ENCODE peak calls at places on chromosomes 4 and X, in eight cellular contexts. F is T-helper 9 cell; J is Calu3; B is substantia nigra; L is GM20000; M is smooth muscle cell of the brain vasculature; W is activated T-cell treated with anti-CD3 and anti-CD28 coated beads, Interleukin-2, amount 50 U/mL, for 72 hours; K is HT1080. R is an unnamed sample.

GRCh38 chrX:1170243-1170642 is 42.2 kb downstream of the CRLF2 start:
- DNase-seq in M (no peak), B (no peak), L (no peak), J (no peak), F (no peak), W (no peak), K (no peak), R (no peak)

GRCh38 chr4:75698162-75698962 is 25.2 kb upstream of the G3BP2 start:
- DNase-seq in M (no peak), B (no peak), K (no peak), L (peak; percentile 66), F (no peak), J (no peak), W (peak; percentile 43), R (peak; percentile 23)

GRCh38 chr4:38071801-38072567 is 111.8 kb downstream of the PTTG2 start:
- DNase-seq in B (no peak), W (no peak), M (no peak), F (no peak), J (no peak), L (peak; percentile 36), K (no peak), R (no peak)

GRCh38 chrX:106039920-106040319 is 1.4 kb upstream of the SERPINA7 start:
- DNase-seq in F (no peak), J (peak; percentile 1), B (no peak), M (no peak), L (no peak), W (no peak), K (peak; percentile 1), R (no peak)

GRCh38 chr4:67770422-67770821 is 16.2 kb upstream of the GNRHR start:
- DNase-seq in W (no peak), J (no peak), B (no peak), K (no peak), L (no peak), M (no peak), F (no peak), R (no peak)

GRCh38 chrX:33190016-33190415 is 21.3 kb downstream of the DMD start:
- DNase-seq in L (no peak), K (no peak), J (no peak), B (no peak), W (no peak), F (no peak), M (no peak), R (no peak)

GRCh38 chrX:110060317-110060716 is 57.4 kb downstream of the TMEM164 start:
- DNase-seq in W (no peak), F (no peak), K (no peak), J (no peak), L (no peak), B (no peak), M (no peak), R (no peak)

GRCh38 chr4:186058253-186058979 is 10.5 kb upstream of the TLR3 start:
- DNase-seq in K (no peak), W (no peak), M (no peak), J (no peak), L (peak; percentile 83), B (no peak), F (no peak), R (peak; percentile 2)

GRCh38 chr4:68803013-68803412 is 12.8 kb upstream of the UGT2B10 start:
- DNase-seq in F (no peak), L (no peak), K (no peak), J (no peak), W (no peak), M (no peak), B (no peak), R (no peak)

GRCh38 chr4:112253382-112254000 is 21.9 kb downstream of the AP1AR start:
- DNase-seq in W (no peak), L (peak; percentile 41), K (peak; percentile 22), M (no peak), B (no peak), J (no peak), F (no peak), R (no peak)

GRCh38 chr4:169151671-169152070 is 119.1 kb downstream of the SH3RF1 start:
- DNase-seq in M (no peak), B (no peak), J (no peak), K (no peak), L (no peak), F (no peak), W (no peak), R (no peak)

GRCh38 chr4:84220990-84221389 is 278.1 kb downstream of the NKX6-1 start:
- DNase-seq in K (no peak), W (no peak), B (no peak), M (no peak), J (no peak), F (no peak), L (no peak), R (no peak)

GRCh38 chrX:132631579-132632232 is 142.9 kb upstream of the MBNL3 start:
- DNase-seq in B (no peak), W (no peak), F (no peak), J (peak; percentile 2), K (peak; percentile 36), M (peak; percentile 13), L (peak; percentile 10), R (no peak)

GRCh38 chr4:76011700-76012387 is 4.5 kb upstream of the CXCL9 start:
- DNase-seq in M (peak; percentile 55), L (peak; percentile 63), B (no peak), J (no peak), W (no peak), K (peak; percentile 48), F (no peak), R (no peak)

GRCh38 chr4:156970501-156971167 is 965 bp downstream of the PDGFC start:
- DNase-seq in L (peak; percentile 27), B (peak; percentile 16), W (no peak), K (peak; percentile 70), M (no peak), F (no peak), J (peak; percentile 55), R (peak; percentile 4)

GRCh38 chr4:71287305-71287704 is 51.5 kb upstream of the SLC4A4 start:
- DNase-seq in F (no peak), L (no peak), K (no peak), B (no peak), W (no peak), J (no peak), M (no peak), R (no peak)

GRCh38 chr4:101393256-101393655 is 45.9 kb upstream of the PPP3CA start:
- DNase-seq in B (no peak), L (no peak), J (peak; percentile 28), W (no peak), F (no peak), M (no peak), K (peak; percentile 91), R (peak; percentile 17)

GRCh38 chrX:46268429-46268828 is 276.8 kb downstream of the ZNF674 start:
- DNase-seq in W (peak; percentile 2), K (peak; percentile 78), J (peak; percentile 51), F (no peak), M (no peak), B (no peak), L (no peak), R (no peak)

GRCh38 chr4:109411964-109412363 is 21.7 kb upstream of the SEC24B start:
- DNase-seq in F (no peak), J (no peak), L (no peak), B (no peak), M (no peak), W (no peak), K (no peak), R (no peak)

GRCh38 chrX:140762061-140762460 is 52.5 kb downstream of the LINC00632 start:
- DNase-seq in W (peak; percentile 18), J (peak; percentile 26), B (peak; percentile 9), L (no peak), F (no peak), M (no peak), K (peak; percentile 39), R (peak; percentile 11)

GRCh38 chr4:86657382-86657781 is 63.3 kb downstream of the PTPN13 start:
- DNase-seq in L (no peak), B (no peak), F (no peak), J (no peak), W (no peak), M (no peak), K (no peak), R (no peak)

GRCh38 chrX:153179131-153179530 is at the start of gene MAGEA1:
- DNase-seq in F (no peak), L (no peak), W (no peak), K (no peak), B (no peak), J (no peak), M (no peak), R (no peak)

GRCh38 chrX:15882704-15883539 is 28.3 kb upstream of the AP1S2 start:
- DNase-seq in L (no peak), W (peak; percentile 12), J (peak; percentile 16), F (no peak), K (peak; percentile 93), M (no peak), B (no peak), R (no peak)

GRCh38 chrX:112834016-112834855 is 6.4 kb downstream of the AMOT start:
- DNase-seq in J (no peak), W (no peak), M (no peak), L (no peak), B (no peak), F (no peak), K (peak; percentile 57), R (no peak)

GRCh38 chr4:40261246-40262078 is 64.6 kb downstream of the RHOH start:
- DNase-seq in L (no peak), K (no peak), J (no peak), F (no peak), B (no peak), M (no peak), W (no peak), R (no peak)

GRCh38 chrX:39850630-39851152 is 247.1 kb downstream of the BCOR start:
- DNase-seq in J (no peak), F (no peak), M (peak; percentile 28), K (peak; percentile 20), B (no peak), W (peak; percentile 51), L (no peak), R (no peak)

GRCh38 chr4:90996813-90997212 is 869.6 kb downstream of the CCSER1 start:
- DNase-seq in M (no peak), B (no peak), L (no peak), F (no peak), J (no peak), W (no peak), K (no peak), R (no peak)

GRCh38 chr4:150323551-150324325 is 245.5 kb downstream of the DCLK2 start:
- DNase-seq in F (no peak), M (no peak), J (no peak), W (no peak), K (no peak), B (no peak), L (no peak), R (no peak)

GRCh38 chr4:177163532-177163931 is 146.1 kb upstream of the NEIL3 start:
- DNase-seq in B (no peak), J (no peak), F (no peak), K (peak; percentile 8), L (no peak), M (no peak), W (no peak), R (no peak)

GRCh38 chr4:112775801-112776200 is 138.9 kb downstream of the LARP7 start:
- DNase-seq in L (no peak), K (no peak), F (no peak), W (no peak), J (no peak), M (no peak), B (no peak), R (no peak)

GRCh38 chr4:7326693-7327340 is 107.9 kb downstream of the PSAPL1 start:
- DNase-seq in L (no peak), W (no peak), K (no peak), J (no peak), F (no peak), M (no peak), B (no peak), R (no peak)

GRCh38 chr4:94548571-94548970 is 96.8 kb downstream of the PDLIM5 start:
- DNase-seq in W (no peak), K (peak; percentile 79), B (no peak), J (peak; percentile 51), L (no peak), F (no peak), M (no peak), R (no peak)

GRCh38 chr4:53315300-53315699 is 50.6 kb downstream of the SCFD2 start:
- DNase-seq in J (no peak), W (no peak), M (no peak), F (no peak), K (no peak), B (no peak), L (no peak), R (no peak)

GRCh38 chr4:111806331-111806730 is 338.9 kb upstream of the FAM241A start:
- DNase-seq in L (no peak), F (no peak), W (no peak), J (peak; percentile 44), M (no peak), B (no peak), K (peak; percentile 7), R (no peak)